ENCODE peak calls at places on chromosomes 11 and 22, in five cellular contexts. One of them, this sample, is unnamed. For H3K4me1, the result is how much of the 10 kb centered on the place peaks cover.

GRCh38 chr11:94623120-94623735 is 56.1 kb downstream of the PIWIL4 start:
- DNase-seq in SJCRH30: peak
- DNase-seq in endothelial cell of umbilical vein: peak
- DNase-seq in HCT116: peak
- DNase-seq in fibroblast of lung: peak
- DNase-seq in this sample: peak

GRCh38 chr11:133576351-133576750 is 44.0 kb upstream of the OPCML start:
- DNase-seq in SJCRH30: peak
- DNase-seq in endothelial cell of umbilical vein: no peak
- DNase-seq in HCT116: no peak
- DNase-seq in fibroblast of lung: no peak
- DNase-seq in this sample: no peak

GRCh38 chr11:8613036-8613435 is 19.0 kb upstream of the STK33 start:
- DNase-seq in SJCRH30: peak
- DNase-seq in endothelial cell of umbilical vein: peak
- DNase-seq in HCT116: no peak
- DNase-seq in fibroblast of lung: peak
- DNase-seq in this sample: no peak

GRCh38 chr11:76667856-76668255 is 2.7 kb downstream of the LRRC32 start:
- DNase-seq in SJCRH30: no peak
- DNase-seq in endothelial cell of umbilical vein: no peak
- DNase-seq in HCT116: no peak
- DNase-seq in fibroblast of lung: no peak
- DNase-seq in this sample: no peak

GRCh38 chr22:37410174-37411055 is 16.9 kb downstream of the ELFN2 start:
- DNase-seq in SJCRH30: no peak
- DNase-seq in endothelial cell of umbilical vein: no peak
- DNase-seq in HCT116: no peak
- DNase-seq in fibroblast of lung: no peak
- DNase-seq in this sample: no peak

GRCh38 chr22:40033586-40034380 is 39.0 kb downstream of the FAM83F start:
- DNase-seq in SJCRH30: no peak
- DNase-seq in endothelial cell of umbilical vein: no peak
- DNase-seq in HCT116: no peak
- DNase-seq in fibroblast of lung: no peak
- DNase-seq in this sample: no peak

GRCh38 chr11:44066732-44067131 is 662 bp downstream of the ACCS start:
- DNase-seq in SJCRH30: no peak
- DNase-seq in endothelial cell of umbilical vein: peak
- DNase-seq in HCT116: peak
- DNase-seq in fibroblast of lung: peak
- DNase-seq in this sample: peak

GRCh38 chr11:70466154-70466553 is 67.8 kb downstream of the CTTN start:
- DNase-seq in SJCRH30: no peak
- DNase-seq in endothelial cell of umbilical vein: no peak
- DNase-seq in HCT116: no peak
- DNase-seq in fibroblast of lung: peak
- DNase-seq in this sample: no peak

GRCh38 chr22:19115628-19116027 is 6.6 kb downstream of the DGCR2 start:
- DNase-seq in SJCRH30: no peak
- DNase-seq in endothelial cell of umbilical vein: no peak
- DNase-seq in HCT116: no peak
- DNase-seq in fibroblast of lung: no peak
- DNase-seq in this sample: no peak

GRCh38 chr11:27429740-27430451 is 42.7 kb downstream of the LGR4 start:
- DNase-seq in SJCRH30: peak
- DNase-seq in endothelial cell of umbilical vein: no peak
- DNase-seq in HCT116: no peak
- DNase-seq in fibroblast of lung: peak
- DNase-seq in this sample: no peak

GRCh38 chr22:45781459-45781858 is 109.8 kb downstream of the ATXN10 start:
- DNase-seq in SJCRH30: no peak
- DNase-seq in endothelial cell of umbilical vein: no peak
- DNase-seq in HCT116: no peak
- DNase-seq in fibroblast of lung: peak
- DNase-seq in this sample: no peak

GRCh38 chr11:74462009-74462408 is 5.3 kb downstream of the KCNE3 start:
- DNase-seq in SJCRH30: peak
- DNase-seq in endothelial cell of umbilical vein: no peak
- DNase-seq in HCT116: no peak
- DNase-seq in fibroblast of lung: no peak
- DNase-seq in this sample: peak

GRCh38 chr11:123249354-123249753 is 54.3 kb upstream of the CLMP start:
- DNase-seq in SJCRH30: no peak
- DNase-seq in endothelial cell of umbilical vein: no peak
- DNase-seq in HCT116: no peak
- DNase-seq in fibroblast of lung: peak
- DNase-seq in this sample: no peak

GRCh38 chr22:46245515-46245914 is 4.6 kb downstream of the CDPF1 start:
- DNase-seq in SJCRH30: peak
- DNase-seq in endothelial cell of umbilical vein: no peak
- DNase-seq in HCT116: no peak
- DNase-seq in fibroblast of lung: no peak
- DNase-seq in this sample: peak

GRCh38 chr11:116984589-116984988 is 113.6 kb downstream of the SIK3 start:
- DNase-seq in SJCRH30: no peak
- DNase-seq in endothelial cell of umbilical vein: no peak
- DNase-seq in HCT116: no peak
- DNase-seq in fibroblast of lung: peak
- DNase-seq in this sample: no peak

GRCh38 chr11:93123351-93123898 is 74.4 kb downstream of the SLC36A4 start:
- DNase-seq in SJCRH30: no peak
- DNase-seq in endothelial cell of umbilical vein: peak
- DNase-seq in HCT116: no peak
- DNase-seq in fibroblast of lung: peak
- DNase-seq in this sample: peak

GRCh38 chr11:128323381-128323780 is 264.0 kb downstream of the ETS1 start:
- DNase-seq in SJCRH30: no peak
- DNase-seq in endothelial cell of umbilical vein: peak
- DNase-seq in HCT116: no peak
- DNase-seq in fibroblast of lung: no peak
- DNase-seq in this sample: peak

DNA sequence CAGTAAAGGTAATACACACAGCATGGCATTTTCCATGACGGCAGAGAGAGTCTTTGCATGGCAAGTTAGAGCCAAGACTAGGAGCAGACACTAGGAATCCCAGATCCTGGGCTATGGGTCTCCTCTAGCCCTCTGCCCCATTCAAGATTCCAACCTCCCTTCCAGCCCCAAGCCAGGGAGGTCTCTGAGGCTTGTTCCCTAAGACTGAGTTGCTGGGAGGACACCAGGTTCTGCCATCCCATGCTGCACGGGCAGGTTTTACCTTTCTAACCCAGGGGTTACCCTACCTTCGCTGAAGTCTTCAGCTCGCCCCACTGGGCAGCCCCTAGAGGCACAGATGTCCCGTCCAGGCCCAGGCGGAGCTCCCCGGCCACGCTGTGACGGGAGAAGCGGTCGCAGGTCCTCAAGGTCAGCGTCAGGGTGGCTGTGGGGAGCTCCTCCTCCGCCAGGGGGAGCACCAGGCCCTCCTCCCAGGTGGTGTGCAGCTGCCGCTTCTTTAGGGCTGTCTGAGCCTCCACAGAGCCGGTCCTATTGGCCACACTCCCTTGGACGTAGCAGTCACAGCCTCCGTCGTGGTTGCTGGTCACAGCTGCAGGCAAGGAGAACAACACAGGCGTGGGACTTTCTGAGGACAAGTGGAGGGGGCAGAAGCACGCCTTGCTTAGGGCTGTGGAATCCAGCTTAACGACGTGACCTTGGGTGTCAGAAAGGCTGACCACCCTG is 33.8 kb downstream of the SYT13 start:
- DNase-seq in SJCRH30: peak
- DNase-seq in endothelial cell of umbilical vein: peak
- DNase-seq in HCT116: peak
- DNase-seq in fibroblast of lung: peak
- DNase-seq in this sample: peak
- H3K27ac ChIP-seq in SJCRH30: no peak
- H3K27ac ChIP-seq in endothelial cell of umbilical vein: no peak
- H3K27ac ChIP-seq in HCT116: no peak
- H3K27ac ChIP-seq in fibroblast of lung: no peak
- H3K27ac ChIP-seq in this sample: no peak

GRCh38 chr11:48880021-48880441 is 103.7 kb downstream of the TRIM51G start:
- DNase-seq in SJCRH30: no peak
- DNase-seq in endothelial cell of umbilical vein: no peak
- DNase-seq in HCT116: no peak
- DNase-seq in fibroblast of lung: no peak
- DNase-seq in this sample: no peak

GRCh38 chr11:48879256-48879655 is 104.4 kb downstream of the TRIM51G start:
- DNase-seq in SJCRH30: no peak
- DNase-seq in endothelial cell of umbilical vein: no peak
- DNase-seq in HCT116: no peak
- DNase-seq in fibroblast of lung: no peak
- DNase-seq in this sample: no peak
- H3K4me1 ChIP-seq in SJCRH30: under half
- H3K4me1 ChIP-seq in endothelial cell of umbilical vein: under half
- H3K4me1 ChIP-seq in HCT116: under half
- H3K4me1 ChIP-seq in fibroblast of lung: under half
- H3K4me1 ChIP-seq in this sample: under half

GRCh38 chr11:130074736-130075135 is 5.0 kb downstream of the APLP2 start:
- DNase-seq in SJCRH30: no peak
- DNase-seq in endothelial cell of umbilical vein: no peak
- DNase-seq in HCT116: no peak
- DNase-seq in fibroblast of lung: no peak
- DNase-seq in this sample: no peak

GRCh38 chr11:130076774-130077481 is 7.2 kb downstream of the APLP2 start:
- DNase-seq in SJCRH30: no peak
- DNase-seq in endothelial cell of umbilical vein: no peak
- DNase-seq in HCT116: no peak
- DNase-seq in fibroblast of lung: no peak
- DNase-seq in this sample: no peak

DNA sequence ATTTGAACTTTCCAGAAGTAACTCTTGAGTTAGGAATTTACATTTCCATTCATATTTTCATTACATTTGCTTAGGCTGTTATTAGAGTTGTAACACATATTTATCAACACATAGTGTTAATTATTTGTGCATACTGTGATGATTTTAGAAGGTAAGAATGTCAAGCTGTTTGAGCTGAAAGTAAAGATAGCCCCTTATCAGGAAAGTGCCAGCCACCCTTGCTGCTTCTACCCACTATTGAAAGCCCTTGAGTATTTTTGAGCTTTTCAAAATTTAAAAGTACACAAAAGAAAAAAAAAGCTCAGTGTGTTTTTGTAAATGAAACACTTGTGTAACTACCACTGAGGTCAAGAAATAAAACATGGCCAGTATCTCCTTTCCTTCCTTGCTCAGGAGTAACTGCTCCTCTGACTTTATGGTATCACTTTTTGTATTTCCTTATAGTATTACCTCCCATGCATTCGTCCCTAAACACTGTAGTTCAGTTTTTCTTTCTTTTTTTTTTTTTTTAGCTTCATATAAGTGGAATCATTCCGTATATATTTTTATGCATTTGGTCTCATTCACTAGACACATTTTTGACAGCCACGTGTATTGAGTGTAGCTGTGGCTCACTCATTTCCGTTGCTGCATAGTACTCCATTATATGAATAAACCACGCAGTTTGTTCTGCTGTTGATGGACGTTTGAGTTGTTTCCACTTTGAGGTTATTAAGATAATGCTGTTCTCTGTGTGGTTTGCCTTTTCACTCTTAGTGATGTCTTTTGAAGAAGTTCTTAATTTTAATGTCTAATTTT is 8.2 kb downstream of the APLP2 start:
- DNase-seq in SJCRH30: no peak
- DNase-seq in endothelial cell of umbilical vein: no peak
- DNase-seq in HCT116: no peak
- DNase-seq in fibroblast of lung: no peak
- DNase-seq in this sample: no peak
- H3K4me3 ChIP-seq in SJCRH30: no peak
- H3K4me3 ChIP-seq in endothelial cell of umbilical vein: no peak
- H3K4me3 ChIP-seq in HCT116: no peak
- H3K4me3 ChIP-seq in fibroblast of lung: no peak
- H3K4me3 ChIP-seq in this sample: no peak

DNA sequence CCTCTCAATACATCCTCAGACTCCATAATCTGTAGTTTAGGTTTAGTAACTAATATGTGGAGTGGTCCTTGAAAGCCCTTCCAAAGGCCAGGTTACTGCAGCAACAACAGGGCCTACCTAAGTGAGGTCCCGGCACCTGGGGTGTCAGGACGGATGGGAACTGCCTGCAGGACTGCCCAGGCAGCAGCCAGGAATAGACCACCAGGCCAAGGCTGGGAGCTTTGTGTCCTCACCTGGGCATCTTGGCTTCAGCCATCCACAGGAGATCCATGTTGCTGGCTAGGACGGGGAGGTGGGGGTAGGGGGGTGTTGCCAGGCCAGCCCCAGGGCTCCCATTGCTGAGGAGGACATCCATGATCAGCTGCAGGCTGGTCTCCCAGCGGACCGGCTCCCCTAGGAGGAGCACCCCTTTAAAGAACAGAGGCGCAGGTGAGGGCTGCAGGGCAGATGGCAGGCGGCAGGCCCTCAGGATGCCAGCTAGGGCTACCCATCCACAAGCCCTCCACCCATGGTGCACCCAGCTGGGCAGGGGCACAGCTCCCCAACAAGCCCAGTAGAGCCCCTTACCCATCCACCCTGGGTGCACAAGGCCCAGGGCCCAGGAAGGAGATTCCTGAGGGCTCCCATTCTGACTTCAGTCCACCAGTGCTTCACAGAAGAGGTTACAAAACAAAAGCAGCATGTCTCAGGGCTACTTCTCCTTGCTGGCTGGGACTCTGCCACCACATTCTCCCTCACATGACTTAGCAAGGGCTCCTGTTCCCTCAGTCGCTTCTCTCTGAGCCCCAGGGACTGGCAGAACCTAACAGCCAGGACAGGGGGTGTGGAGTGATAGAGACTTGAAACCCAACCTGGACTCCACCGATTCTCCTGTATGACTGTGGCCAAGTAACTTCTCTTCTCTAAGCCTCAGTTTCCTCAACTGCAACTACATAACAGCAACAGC is 18.0 kb downstream of the HDHD5 start:
- DNase-seq in SJCRH30: no peak
- DNase-seq in endothelial cell of umbilical vein: no peak
- DNase-seq in HCT116: no peak
- DNase-seq in fibroblast of lung: no peak
- DNase-seq in this sample: no peak
- H3K27ac ChIP-seq in SJCRH30: no peak
- H3K27ac ChIP-seq in endothelial cell of umbilical vein: no peak
- H3K27ac ChIP-seq in HCT116: no peak
- H3K27ac ChIP-seq in fibroblast of lung: no peak
- H3K27ac ChIP-seq in this sample: no peak

DNA sequence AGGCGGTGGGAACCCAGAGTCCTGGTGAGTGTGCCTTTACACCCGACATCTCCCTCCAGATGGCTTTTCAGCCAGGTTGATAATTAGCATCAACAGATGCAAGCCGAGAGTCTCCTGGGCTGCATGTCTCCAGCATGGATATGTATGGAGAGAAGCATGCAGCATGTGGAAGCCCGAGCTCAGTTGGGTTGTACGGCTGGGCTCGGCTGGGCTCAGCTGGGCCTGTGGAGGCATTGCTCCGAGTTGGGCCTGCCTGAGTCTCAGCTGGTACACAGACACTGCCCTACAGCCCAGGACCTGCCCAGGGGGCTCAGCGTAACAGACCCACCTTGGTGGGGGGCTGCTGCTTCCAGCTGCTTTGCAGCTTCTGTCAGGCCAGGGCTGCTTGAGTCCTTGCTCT is 115.4 kb downstream of the TEAD1 start:
- DNase-seq in SJCRH30: no peak
- DNase-seq in endothelial cell of umbilical vein: no peak
- DNase-seq in HCT116: no peak
- DNase-seq in fibroblast of lung: no peak
- DNase-seq in this sample: no peak
- H3K4me1 ChIP-seq in SJCRH30: under half
- H3K4me1 ChIP-seq in endothelial cell of umbilical vein: under half
- H3K4me1 ChIP-seq in HCT116: under half
- H3K4me1 ChIP-seq in fibroblast of lung: under half
- H3K4me1 ChIP-seq in this sample: under half

GRCh38 chr11:60348116-60348515 is 21.1 kb downstream of the MS4A6E start:
- DNase-seq in SJCRH30: peak
- DNase-seq in endothelial cell of umbilical vein: no peak
- DNase-seq in HCT116: no peak
- DNase-seq in fibroblast of lung: no peak
- DNase-seq in this sample: peak
- H3K4me3 ChIP-seq in SJCRH30: no peak
- H3K4me3 ChIP-seq in endothelial cell of umbilical vein: no peak
- H3K4me3 ChIP-seq in HCT116: no peak
- H3K4me3 ChIP-seq in fibroblast of lung: no peak
- H3K4me3 ChIP-seq in this sample: no peak